ENCODE peak calls at places on chromosome 19, in ten cellular contexts. B, M, Z, S, G, C, D, O, J and R are unnamed samples.

GRCh38 chr19:15249912-15250634 is 17.8 kb upstream of the EPHX3 start:
- DNase-seq in B (no peak), M (no peak), Z (no peak), S (no peak), G (no peak), C (no peak), D (peak; percentile 91), O (peak; percentile 52), J (no peak), R (no peak)

GRCh38 chr19:1287622-1288527 is 2.2 kb downstream of the EFNA2 start:
- DNase-seq in B (no peak), M (no peak), Z (no peak), S (no peak), G (no peak), C (no peak), D (no peak), O (peak; percentile 53), J (no peak), R (no peak)

GRCh38 chr19:2627319-2627829 is 75.1 kb downstream of the GNG7 start:
- DNase-seq in B (peak; percentile 95), M (peak; percentile 68), Z (peak; percentile 79), S (peak; percentile 93), G (no peak), C (no peak), D (peak; percentile 95), O (no peak), J (peak; percentile 96), R (no peak)

GRCh38 chr19:13051581-13052165 is 51.0 kb downstream of the LYL1 start:
- DNase-seq in B (no peak), M (no peak), Z (no peak), S (no peak), G (no peak), C (no peak), D (no peak), O (peak; percentile 93), J (peak; percentile 84), R (no peak)

GRCh38 chr19:4007836-4008539 is 452 bp downstream of the PIAS4 start:
- DNase-seq in B (no peak), M (no peak), Z (no peak), S (no peak), G (no peak), C (no peak), D (no peak), O (peak; percentile 67), J (no peak), R (no peak)

GRCh38 chr19:46350029-46350757 is 3.3 kb downstream of the PPP5C start:
- DNase-seq in B (no peak), M (no peak), Z (no peak), S (no peak), G (no peak), C (no peak), D (no peak), O (no peak), J (no peak), R (no peak)

GRCh38 chr19:49692102-49692599 is 1.2 kb downstream of the CPT1C start:
- DNase-seq in B (no peak), M (no peak), Z (no peak), S (no peak), G (no peak), C (no peak), D (no peak), O (peak; percentile 46), J (no peak), R (no peak)

GRCh38 chr19:8611391-8611883 is 922 bp upstream of the ADAMTS10 start:
- DNase-seq in B (no peak), M (no peak), Z (no peak), S (no peak), G (peak; percentile 18), C (no peak), D (no peak), O (no peak), J (no peak), R (no peak)

GRCh38 chr19:33868821-33869412 is 72.2 kb downstream of the KCTD15 start:
- DNase-seq in B (peak; percentile 90), M (no peak), Z (peak; percentile 71), S (no peak), G (no peak), C (no peak), D (no peak), O (peak; percentile 36), J (no peak), R (no peak)

GRCh38 chr19:55188620-55189019 is 8.5 kb upstream of the SYT5 start:
- DNase-seq in B (no peak), M (no peak), Z (no peak), S (no peak), G (no peak), C (no peak), D (no peak), O (no peak), J (no peak), R (no peak)

GRCh38 chr19:18203408-18203862 is 407 bp downstream of the RAB3A start:
- DNase-seq in B (no peak), M (no peak), Z (peak; percentile 77), S (no peak), G (peak; percentile 42), C (no peak), D (no peak), O (no peak), J (peak; percentile 30), R (no peak)

GRCh38 chr19:43470288-43470687 is 4.9 kb upstream of the LYPD3 start:
- DNase-seq in B (no peak), M (no peak), Z (no peak), S (no peak), G (peak; percentile 14), C (no peak), D (no peak), O (no peak), J (peak; percentile 80), R (no peak)

GRCh38 chr19:694481-695349 is 537 bp downstream of the PRSS57 start:
- DNase-seq in B (no peak), M (no peak), Z (no peak), S (no peak), G (no peak), C (no peak), D (no peak), O (no peak), J (no peak), R (no peak)

GRCh38 chr19:12163841-12164240 is 945 bp downstream of the ZNF136 start:
- DNase-seq in B (no peak), M (no peak), Z (no peak), S (no peak), G (no peak), C (no peak), D (no peak), O (no peak), J (peak; percentile 6), R (no peak)

GRCh38 chr19:17327068-17327653 is 7.5 kb downstream of the ANO8 start:
- DNase-seq in B (no peak), M (no peak), Z (no peak), S (no peak), G (no peak), C (no peak), D (no peak), O (no peak), J (no peak), R (no peak)

GRCh38 chr19:12843999-12844732 is 5.9 kb downstream of the MAST1 start:
- DNase-seq in B (no peak), M (no peak), Z (no peak), S (no peak), G (no peak), C (no peak), D (no peak), O (no peak), J (peak; percentile 39), R (no peak)

GRCh38 chr19:37306383-37306963 is 64.4 kb upstream of the ZNF527 start:
- DNase-seq in B (no peak), M (no peak), Z (no peak), S (no peak), G (no peak), C (no peak), D (no peak), O (no peak), J (no peak), R (no peak)

GRCh38 chr19:9584073-9584833 is at the start of gene ZNF121:
- DNase-seq in B (peak; percentile 98), M (peak; percentile 80), Z (peak; percentile 89), S (peak; percentile 26), G (peak; percentile 74), C (peak; percentile 79), D (peak; percentile 25), O (peak; percentile 88), J (peak; percentile 90), R (peak; percentile 74)

GRCh38 chr19:17687857-17688784 is at the start of gene UNC13A:
- DNase-seq in B (no peak), M (peak; percentile 48), Z (peak; percentile 66), S (no peak), G (peak; percentile 35), C (peak; percentile 51), D (no peak), O (peak; percentile 96), J (no peak), R (no peak)

GRCh38 chr19:55105237-55105636 is 12.2 kb downstream of the PPP1R12C start:
- DNase-seq in B (no peak), M (no peak), Z (no peak), S (no peak), G (no peak), C (no peak), D (no peak), O (no peak), J (no peak), R (no peak)

GRCh38 chr19:45508931-45509691 is 1.8 kb downstream of the VASP start:
- DNase-seq in B (peak; percentile 96), M (peak; percentile 59), Z (peak; percentile 42), S (peak; percentile 53), G (no peak), C (no peak), D (no peak), O (peak; percentile 66), J (peak; percentile 57), R (peak; percentile 67)

GRCh38 chr19:54430306-54431254 is 15.3 kb downstream of the TTYH1 start:
- DNase-seq in B (no peak), M (peak; percentile 34), Z (peak; percentile 78), S (no peak), G (peak; percentile 22), C (peak; percentile 31), D (no peak), O (peak; percentile 91), J (peak; percentile 74), R (no peak)

GRCh38 chr19:13026478-13026999 is 31.3 kb downstream of the NFIX start:
- DNase-seq in B (no peak), M (no peak), Z (no peak), S (no peak), G (no peak), C (no peak), D (no peak), O (no peak), J (peak; percentile 68), R (no peak)